ENCODE peak calls at places on chromosomes 16 and 17, in seven cellular contexts. R is A673, Y is keratinocyte, G is psoas muscle, X is fibroblast of pulmonary artery, S is AG09309, B is neural progenitor cell. E is an unnamed sample.

GRCh38 chr17:29078183-29079045 is 35.5 kb downstream of the PIPOX start:
- DNase-seq in R (peak), Y (no peak), G (no peak), X (peak), S (no peak), B (no peak), E (peak)

GRCh38 chr17:17758443-17758842 is 77.2 kb downstream of the RAI1 start:
- DNase-seq in R (no peak), Y (no peak), G (no peak), X (no peak), S (no peak), B (no peak), E (no peak)

GRCh38 chr17:50569592-50569991 is 9.1 kb downstream of the CACNA1G start:
- DNase-seq in R (no peak), Y (no peak), G (no peak), X (no peak), S (no peak), B (no peak), E (no peak)

GRCh38 chr17:67528751-67529436 is 151.8 kb downstream of the PITPNC1 start:
- DNase-seq in R (no peak), Y (no peak), G (peak), X (peak), S (peak), B (peak), E (peak)

GRCh38 chr17:8013731-8014557 is 11.5 kb downstream of the GUCY2D start:
- DNase-seq in R (no peak), Y (no peak), G (no peak), X (no peak), S (no peak), B (no peak), E (no peak)

GRCh38 chr17:35730400-35731005 is 936 bp upstream of the RASL10B start:
- DNase-seq in R (no peak), Y (no peak), G (no peak), X (no peak), S (no peak), B (no peak), E (no peak)

GRCh38 chr16:49632111-49632797 is 223.7 kb downstream of the ZNF423 start:
- DNase-seq in R (no peak), Y (no peak), G (no peak), X (no peak), S (no peak), B (no peak), E (no peak)

GRCh38 chr17:59620518-59621259 is 994 bp downstream of the CLTC start:
- DNase-seq in R (peak), Y (no peak), G (no peak), X (peak), S (no peak), B (peak), E (peak)

GRCh38 chr17:13253746-13254410 is 236.1 kb upstream of the ELAC2 start:
- DNase-seq in R (no peak), Y (no peak), G (no peak), X (no peak), S (no peak), B (no peak), E (no peak)

GRCh38 chr17:55420776-55421178 is 858 bp downstream of the MMD start:
- DNase-seq in R (peak), Y (no peak), G (peak), X (no peak), S (no peak), B (peak), E (no peak)

GRCh38 chr17:44043326-44043725 is 23.1 kb downstream of the LSM12 start:
- DNase-seq in R (no peak), Y (no peak), G (no peak), X (peak), S (peak), B (no peak), E (peak)

GRCh38 chr16:74521691-74522090 is 85.2 kb downstream of the GLG1 start:
- DNase-seq in R (peak), Y (no peak), G (no peak), X (peak), S (no peak), B (no peak), E (peak)

GRCh38 chr16:89574681-89575246 is 794 bp upstream of the CPNE7 start:
- DNase-seq in R (peak), Y (no peak), G (no peak), X (peak), S (no peak), B (peak), E (peak)

GRCh38 chr16:84729716-84730320 is 30.0 kb downstream of the USP10 start:
- DNase-seq in R (no peak), Y (no peak), G (no peak), X (no peak), S (no peak), B (no peak), E (no peak)

GRCh38 chr17:42203354-42203753 is 9.1 kb upstream of the GHDC start:
- DNase-seq in R (no peak), Y (no peak), G (no peak), X (no peak), S (no peak), B (no peak), E (no peak)

GRCh38 chr16:48617711-48618148 is 7.8 kb upstream of the N4BP1 start:
- DNase-seq in R (peak), Y (no peak), G (no peak), X (peak), S (no peak), B (no peak), E (peak)

GRCh38 chr16:66275795-66276428 is 90.6 kb upstream of the CDH5 start:
- DNase-seq in R (peak), Y (peak), G (no peak), X (peak), S (no peak), B (peak), E (peak)

GRCh38 chr16:6682142-6682811 is 650.4 kb upstream of the RBFOX1 start:
- DNase-seq in R (peak), Y (no peak), G (no peak), X (no peak), S (no peak), B (peak), E (no peak)
- TF ChIP-seq CTCF in R (peak), Y (peak), G (peak), X (peak), S (peak), B (peak), E (peak)

GRCh38 chr16:1155353-1156110 is 2.6 kb downstream of the CACNA1H start:
- DNase-seq in R (no peak), Y (no peak), G (no peak), X (no peak), S (no peak), B (no peak), E (no peak)

GRCh38 chr16:1156111-1156982 is 3.4 kb downstream of the CACNA1H start:
- DNase-seq in R (peak), Y (no peak), G (no peak), X (no peak), S (no peak), B (no peak), E (no peak)

GRCh38 chr16:1153480-1154160 is 714 bp downstream of the CACNA1H start:
- DNase-seq in R (no peak), Y (no peak), G (no peak), X (no peak), S (no peak), B (peak), E (no peak)

GRCh38 chr16:1154291-1154886 is 1.5 kb downstream of the CACNA1H start:
- DNase-seq in R (no peak), Y (no peak), G (no peak), X (no peak), S (no peak), B (peak), E (no peak)

GRCh38 chr16:1154887-1155331 is 2.0 kb downstream of the CACNA1H start:
- DNase-seq in R (no peak), Y (no peak), G (no peak), X (no peak), S (no peak), B (no peak), E (no peak)
- H3K4me3 ChIP-seq in R (peak), Y (no peak), G (peak), X (no peak), S (no peak), B (peak), E (no peak)

GRCh38 chr17:76736349-76737081 is 616 bp downstream of the SRSF2 start:
- DNase-seq in R (peak), Y (no peak), G (peak), X (peak), S (no peak), B (peak), E (peak)
- TF ChIP-seq CTCF in R (no peak), Y (peak), G (no peak), X (peak), S (no peak), B (peak), E (peak)

DNA sequence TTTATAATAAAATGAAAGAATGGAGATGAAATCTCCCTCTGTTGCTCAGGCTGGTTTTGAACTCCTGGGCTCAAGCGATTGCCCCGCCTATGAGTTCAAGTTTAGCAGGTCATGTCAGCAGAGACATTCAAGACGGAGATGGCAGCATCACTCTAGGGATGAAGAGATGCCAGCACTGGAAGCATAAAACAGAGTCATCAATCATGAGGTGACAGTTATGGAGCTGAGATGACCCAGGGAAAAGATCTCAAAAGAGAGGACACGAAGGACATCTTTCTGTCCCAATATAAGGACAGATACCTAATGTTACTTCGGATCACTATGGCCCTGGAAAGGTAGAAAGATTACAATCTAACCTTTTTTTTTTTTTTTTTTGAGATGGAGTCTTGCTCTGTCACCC is 11.0 kb upstream of the LCMT1 start:
- DNase-seq in R (no peak), Y (no peak), G (no peak), X (no peak), S (no peak), B (no peak), E (no peak)
- H3K4me3 ChIP-seq in R (no peak), Y (no peak), G (no peak), X (no peak), S (no peak), B (no peak), E (no peak)

GRCh38 chr17:81403040-81403467 is 7.8 kb downstream of the BAHCC1 start:
- DNase-seq in R (peak), Y (no peak), G (no peak), X (no peak), S (no peak), B (peak), E (no peak)

GRCh38 chr17:81400154-81400938 is 5.1 kb downstream of the BAHCC1 start:
- DNase-seq in R (peak), Y (no peak), G (peak), X (peak), S (no peak), B (peak), E (peak)

GRCh38 chr17:81402530-81402941 is 7.3 kb downstream of the BAHCC1 start:
- DNase-seq in R (peak), Y (no peak), G (no peak), X (no peak), S (no peak), B (no peak), E (no peak)

GRCh38 chr17:81400939-81401726 is 5.9 kb downstream of the BAHCC1 start:
- DNase-seq in R (peak), Y (no peak), G (no peak), X (no peak), S (no peak), B (no peak), E (peak)

GRCh38 chr17:81401727-81402529 is 6.7 kb downstream of the BAHCC1 start:
- DNase-seq in R (peak), Y (no peak), G (peak), X (peak), S (no peak), B (peak), E (peak)
- TF ChIP-seq CTCF in R (peak), Y (peak), G (peak), X (peak), S (peak), B (peak), E (peak)

DNA sequence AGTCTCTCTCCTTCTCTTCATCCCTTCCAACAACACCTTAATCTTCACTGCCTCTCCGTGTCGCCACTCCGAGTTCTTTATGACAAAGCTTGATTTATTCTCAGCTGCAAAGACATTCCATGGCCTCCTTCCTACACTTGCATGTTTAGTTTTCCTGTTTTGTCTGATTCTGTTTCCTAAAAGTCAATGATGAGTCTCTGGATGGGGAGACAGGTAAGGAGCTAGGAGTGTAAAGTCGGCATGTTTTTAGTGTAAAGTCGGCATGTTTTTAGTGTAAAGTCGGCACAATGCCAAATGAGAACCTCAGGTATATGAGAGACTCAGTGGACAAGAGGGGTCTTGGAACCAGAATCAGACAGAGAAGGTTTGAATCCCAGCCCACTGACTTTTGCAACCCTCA is 362.3 kb upstream of the EEF2KMT start:
- DNase-seq in R (no peak), Y (no peak), G (no peak), X (no peak), S (no peak), B (no peak), E (no peak)
- H3K4me3 ChIP-seq in R (no peak), Y (no peak), G (no peak), X (no peak), S (no peak), B (no peak), E (no peak)

GRCh38 chr16:21083729-21084268 is 66.8 kb downstream of the DNAH3 start:
- DNase-seq in R (peak), Y (no peak), G (peak), X (peak), S (no peak), B (peak), E (peak)

GRCh38 chr16:21088646-21089538 is 61.8 kb downstream of the DNAH3 start:
- DNase-seq in R (no peak), Y (no peak), G (no peak), X (no peak), S (no peak), B (no peak), E (peak)

GRCh38 chr16:21084631-21085235 is 65.9 kb downstream of the DNAH3 start:
- DNase-seq in R (no peak), Y (no peak), G (no peak), X (no peak), S (no peak), B (no peak), E (no peak)

GRCh38 chr16:21092951-21093350 is 57.7 kb downstream of the DNAH3 start:
- DNase-seq in R (no peak), Y (no peak), G (no peak), X (no peak), S (no peak), B (no peak), E (no peak)

DNA sequence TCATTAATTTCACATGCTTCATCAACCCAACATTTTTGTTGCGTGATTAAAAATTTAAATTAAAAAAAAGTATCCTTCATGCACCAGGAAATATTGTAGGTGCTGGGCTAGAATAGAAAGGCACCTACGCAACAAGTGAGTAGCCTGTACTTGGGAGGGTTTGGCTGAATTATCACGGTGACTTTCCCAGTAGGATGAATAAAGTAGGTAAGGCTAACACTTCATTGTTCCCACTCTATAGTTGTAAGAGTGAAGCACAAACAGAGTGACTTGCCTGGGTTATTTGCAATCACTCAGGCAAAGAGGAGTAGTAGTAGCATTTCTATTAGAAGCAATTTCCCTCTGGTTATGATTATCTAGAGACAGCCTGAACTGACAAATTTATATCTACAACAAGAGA is 62.5 kb downstream of the DNAH3 start:
- DNase-seq in R (no peak), Y (no peak), G (no peak), X (no peak), S (no peak), B (no peak), E (no peak)
- TF ChIP-seq CTCF in R (no peak), Y (no peak), G (no peak), X (no peak), S (no peak), B (no peak), E (no peak)

E was measured in AG10803.